ENCODE peak calls at places on chromosomes 13 and 19, in eight cellular contexts. Z is sigmoid colon; Q is CD8-positive, alpha-beta memory T cell; A is fibroblast of lung; U is suprapubic skin; J is cardiac muscle cell; X is neural progenitor cell; P is uterus. G is an unnamed sample. For H3K4me1, the result is how much of the 10 kb centered on the place peaks cover.

GRCh38 chr13:49288458-49288857 is 40.7 kb downstream of the CDADC1 start:
- DNase-seq in P (no peak), X (no peak), Q (no peak), A (no peak), J (no peak), U (no peak), Z (no peak), G (no peak)

GRCh38 chr19:35316560-35316959 is 12.4 kb upstream of the CD22 start:
- DNase-seq in Z (no peak), A (no peak), J (no peak), X (no peak), Q (no peak), U (no peak), P (no peak), G (no peak)

GRCh38 chr19:35292421-35292820 is 460 bp downstream of the MAG start:
- DNase-seq in P (no peak), A (no peak), Z (no peak), X (no peak), U (no peak), Q (no peak), J (no peak), G (no peak)

GRCh38 chr13:94395889-94396288 is 83.6 kb downstream of the DCT start:
- DNase-seq in A (no peak), Z (no peak), Q (no peak), J (peak), U (no peak), P (no peak), X (no peak), G (no peak)

GRCh38 chr19:39498262-39499081 is at the start of gene DLL3:
- DNase-seq in A (no peak), Z (no peak), Q (no peak), X (peak), J (peak), P (no peak), U (no peak), G (no peak)

GRCh38 chr19:18225355-18225701 is 910 bp downstream of the PDE4C start:
- DNase-seq in X (no peak), P (no peak), J (no peak), U (no peak), Q (no peak), A (no peak), Z (no peak), G (no peak)

GRCh38 chr13:71626396-71626795 is 240.6 kb downstream of the DACH1 start:
- DNase-seq in Z (no peak), Q (no peak), J (no peak), X (no peak), A (no peak), U (no peak), P (no peak), G (no peak)

GRCh38 chr19:46616631-46617322 is 8.1 kb downstream of the PTGIR start:
- DNase-seq in U (no peak), Z (no peak), J (peak), X (peak), Q (peak), P (no peak), A (peak), G (no peak)

GRCh38 chr13:109665781-109666249 is 120.6 kb downstream of the IRS2 start:
- DNase-seq in Z (no peak), J (no peak), A (no peak), X (no peak), Q (no peak), U (no peak), P (no peak), G (no peak)

GRCh38 chr19:5947435-5947834 is 30.5 kb downstream of the RANBP3 start:
- DNase-seq in A (peak), U (no peak), J (no peak), X (no peak), P (peak), Z (peak), Q (no peak), G (peak)

GRCh38 chr19:4831351-4832340 is at the start of gene TICAM1:
- DNase-seq in X (no peak), Z (peak), J (peak), Q (peak), P (peak), U (peak), A (peak), G (peak)

GRCh38 chr13:48278806-48279205 is 24.7 kb upstream of the RB1 start:
- DNase-seq in Q (no peak), Z (no peak), U (no peak), A (no peak), P (no peak), X (no peak), J (no peak), G (no peak)

GRCh38 chr19:58558066-58558622 is at the start of gene UBE2M:
- DNase-seq in X (no peak), Q (peak), A (peak), U (no peak), J (peak), Z (peak), P (peak), G (peak)

GRCh38 chr19:4310247-4311121 is 6.1 kb downstream of the FSD1 start:
- DNase-seq in Z (no peak), U (no peak), P (no peak), A (no peak), X (no peak), J (no peak), Q (no peak), G (no peak)

GRCh38 chr19:28883241-28883693 is 329.7 kb downstream of the UQCRFS1 start:
- DNase-seq in X (peak), A (peak), P (no peak), J (peak), Q (no peak), U (no peak), Z (peak), G (no peak)

GRCh38 chr19:19486343-19487076 is 28.8 kb downstream of the TSSK6 start:
- DNase-seq in Z (no peak), P (no peak), Q (peak), A (no peak), U (no peak), J (no peak), X (no peak), G (no peak)

GRCh38 chr13:44309771-44310767 is 63.6 kb upstream of the SERP2 start:
- DNase-seq in Z (peak), Q (no peak), U (no peak), J (peak), X (no peak), P (no peak), A (peak), G (peak)

GRCh38 chr19:18650048-18650435 is 13.2 kb downstream of the KLHL26 start:
- DNase-seq in Z (peak), A (no peak), X (no peak), Q (no peak), J (no peak), U (no peak), P (peak), G (peak)

GRCh38 chr19:17777840-17778620 is 16.9 kb upstream of the B3GNT3 start:
- DNase-seq in P (no peak), U (no peak), J (peak), A (peak), X (peak), Z (no peak), Q (no peak), G (no peak)

GRCh38 chr19:18719541-18719940 is 36.1 kb downstream of the CRTC1 start:
- DNase-seq in X (no peak), A (peak), P (no peak), Q (no peak), U (no peak), J (peak), Z (no peak), G (no peak)

GRCh38 chr13:75480691-75481175 is 1.2 kb downstream of the TBC1D4 start:
- DNase-seq in U (peak), J (peak), Q (no peak), X (peak), Z (peak), A (peak), P (peak), G (peak)

GRCh38 chr19:38693380-38694223 is 46.2 kb downstream of the ACTN4 start:
- DNase-seq in Q (peak), J (no peak), P (no peak), Z (no peak), A (peak), X (peak), U (no peak), G (no peak)

GRCh38 chr13:94967183-94968039 is 255.1 kb upstream of the SOX21 start:
- DNase-seq in J (peak), A (peak), Q (no peak), X (peak), Z (no peak), P (no peak), U (no peak), G (no peak)

GRCh38 chr13:40386586-40386985 is 279.9 kb downstream of the FOXO1 start:
- DNase-seq in Z (no peak), Q (no peak), X (no peak), P (no peak), A (no peak), U (no peak), J (no peak), G (no peak)

GRCh38 chr19:17669419-17669818 is 18.7 kb downstream of the UNC13A start:
- DNase-seq in J (no peak), U (no peak), A (no peak), Q (no peak), X (no peak), Z (no peak), P (no peak), G (no peak)

GRCh38 chr19:17616961-17617806 is 61.7 kb downstream of the COLGALT1 start:
- DNase-seq in U (no peak), P (no peak), Z (no peak), X (peak), A (no peak), J (no peak), Q (no peak), G (no peak)

GRCh38 chr19:16293133-16294085 is 31.2 kb upstream of the KLF2 start:
- DNase-seq in P (peak), J (no peak), Z (peak), Q (no peak), U (peak), A (peak), X (no peak), G (peak)

GRCh38 chr19:31254611-31255010 is 94.6 kb downstream of the TSHZ3 start:
- DNase-seq in Q (no peak), X (no peak), P (no peak), A (no peak), Z (no peak), U (no peak), J (no peak), G (peak)

GRCh38 chr19:1312732-1313694 is 27.3 kb downstream of the EFNA2 start:
- DNase-seq in U (no peak), A (peak), P (no peak), J (no peak), Q (no peak), X (peak), Z (no peak), G (no peak)

GRCh38 chr13:51806571-51806970 is 2.6 kb upstream of the DHRS12 start:
- DNase-seq in X (no peak), P (no peak), A (peak), Z (no peak), U (no peak), Q (no peak), J (no peak), G (no peak)

GRCh38 chr19:54668353-54668752 is 5.6 kb downstream of the LILRB4 start:
- DNase-seq in A (no peak), J (no peak), Z (no peak), P (no peak), X (no peak), Q (no peak), U (no peak), G (no peak)

GRCh38 chr19:34667349-34668076 is 9.4 kb downstream of the SCGB2B2 start:
- DNase-seq in P (no peak), J (no peak), Q (no peak), X (no peak), A (peak), U (no peak), Z (no peak), G (no peak)

DNA sequence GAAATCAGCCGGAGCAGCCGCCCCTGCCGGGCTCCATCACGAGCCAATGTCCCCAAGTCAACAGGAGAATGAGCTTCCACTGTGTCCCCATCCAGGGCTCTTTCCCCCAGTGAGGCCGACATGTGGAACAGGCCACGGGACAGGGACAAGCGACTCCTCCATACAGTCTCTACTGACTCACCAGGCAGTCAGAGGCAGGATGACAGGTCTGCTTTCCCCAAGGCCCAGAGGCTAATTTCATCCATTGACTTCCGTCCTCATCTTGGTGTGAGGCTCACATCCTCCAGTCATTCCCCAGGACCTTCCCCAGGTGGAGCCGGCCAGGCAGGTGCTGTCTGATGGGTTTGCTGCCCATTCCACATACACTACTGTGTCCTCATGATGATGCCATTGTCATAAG is 3.5 kb downstream of the CEACAM6 start:
- DNase-seq in J (no peak), Z (no peak), U (no peak), A (no peak), X (no peak), Q (no peak), P (no peak), G (no peak)
- H3K27ac ChIP-seq in J (no peak), Z (no peak), U (no peak), A (no peak), X (no peak), Q (no peak), P (no peak), G (no peak)

GRCh38 chr19:49954092-49954825 is 6.7 kb downstream of the SIGLEC11 start:
- DNase-seq in X (no peak), Z (no peak), A (no peak), J (peak), P (no peak), U (peak), Q (no peak), G (no peak)
- H3K4me1 ChIP-seq in X (under half), Z (under half), A (under half), J (under half), P (under half), U (under half), Q (under half), G (under half)

DNA sequence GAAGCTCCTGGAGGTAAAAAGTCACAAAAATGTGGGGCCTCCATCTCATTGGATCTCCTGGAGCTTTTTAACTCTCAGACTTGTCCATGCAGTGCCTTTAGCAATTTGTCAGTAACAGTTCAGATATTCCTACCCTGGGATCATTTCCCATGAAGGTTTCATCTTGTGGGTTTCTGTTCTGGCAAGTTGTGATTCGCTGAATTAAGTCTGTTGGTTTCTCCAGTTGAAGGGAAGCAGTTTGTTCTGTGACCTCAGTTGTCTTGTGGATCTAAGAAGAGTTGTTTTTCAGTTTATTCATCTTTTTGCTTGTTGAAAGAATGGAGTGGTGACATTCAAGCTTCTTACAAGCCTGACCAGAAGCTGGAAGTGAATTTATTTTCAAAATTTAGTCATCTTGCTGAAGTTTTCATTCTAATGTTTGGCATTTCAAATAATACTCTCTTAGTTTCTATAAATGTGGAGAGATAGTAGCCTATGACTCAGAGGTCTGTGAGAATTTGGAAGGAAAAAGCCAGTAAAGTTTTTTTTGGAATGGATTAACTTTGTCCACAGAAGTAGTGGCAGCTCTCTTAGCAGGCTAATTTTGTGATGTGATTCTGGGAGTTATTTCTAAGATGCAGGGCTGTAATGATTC is 120.1 kb upstream of the CSNK1A1L start:
- DNase-seq in J (no peak), X (no peak), Q (no peak), A (peak), P (no peak), U (no peak), Z (no peak), G (no peak)
- H3K4me3 ChIP-seq in J (no peak), X (no peak), Q (no peak), A (no peak), P (no peak), U (no peak), Z (no peak), G (no peak)

GRCh38 chr19:2579678-2580280 is 103.9 kb downstream of the GADD45B start:
- DNase-seq in Q (no peak), P (no peak), X (no peak), J (no peak), U (peak), Z (peak), A (no peak), G (no peak)
- H3K27ac ChIP-seq in Q (no peak), P (peak), X (no peak), J (peak), U (peak), Z (peak), A (no peak), G (peak)

GRCh38 chr13:39326471-39326870 is 276.5 kb downstream of the LHFPL6 start:
- DNase-seq in U (no peak), P (peak), X (no peak), Z (no peak), Q (no peak), A (no peak), J (no peak), G (no peak)

GRCh38 chr13:39324806-39325311 is 278.1 kb downstream of the LHFPL6 start:
- DNase-seq in Z (no peak), Q (no peak), J (no peak), U (no peak), P (no peak), X (no peak), A (no peak), G (no peak)

GRCh38 chr13:39322836-39323585 is 280.0 kb downstream of the LHFPL6 start:
- DNase-seq in U (no peak), J (peak), A (no peak), X (peak), P (no peak), Z (no peak), Q (no peak), G (no peak)

GRCh38 chr13:39317284-39317683 is 279.0 kb downstream of the NHLRC3 start:
- DNase-seq in P (peak), J (no peak), X (no peak), U (no peak), Z (peak), A (peak), Q (no peak), G (no peak)

GRCh38 chr13:39321578-39321977 is 281.4 kb downstream of the LHFPL6 start:
- DNase-seq in U (no peak), X (no peak), A (no peak), J (no peak), Q (no peak), P (no peak), Z (peak), G (peak)
- H3K4me1 ChIP-seq in U (under half), X (under half), A (under half), J (under half), Q (under half), P (under half), Z (under half), G (under half)